ENCODE peak calls at places on chromosomes 6 and 20, in six cellular contexts. One of them, this sample, is unnamed.
A peak's percentile ranks its signal among the peaks of the same experiment; 100 is the strongest.

GRCh38 chr20:22575087-22575721 is 9.2 kb downstream of the FOXA2 start:
- DNase-seq in iPS-NIHi11: no peak
- DNase-seq in Caco-2: no peak
- DNase-seq in Right ventricle myocardium superior: no peak
- DNase-seq in CD8-positive, alpha-beta memory T cell: no peak
- DNase-seq in osteocyte: peak; percentile 57
- DNase-seq in this sample: no peak

GRCh38 chr6:14068133-14068532 is 49.4 kb upstream of the CD83 start:
- DNase-seq in iPS-NIHi11: no peak
- DNase-seq in Caco-2: no peak
- DNase-seq in Right ventricle myocardium superior: no peak
- DNase-seq in CD8-positive, alpha-beta memory T cell: no peak
- DNase-seq in osteocyte: no peak
- DNase-seq in this sample: no peak

GRCh38 chr6:80771941-80772340 is 665.5 kb downstream of the BCKDHB start:
- DNase-seq in iPS-NIHi11: peak; percentile 66
- DNase-seq in Caco-2: no peak
- DNase-seq in Right ventricle myocardium superior: no peak
- DNase-seq in CD8-positive, alpha-beta memory T cell: no peak
- DNase-seq in osteocyte: no peak
- DNase-seq in this sample: no peak

GRCh38 chr6:107310362-107310761 is 149.0 kb downstream of the PDSS2 start:
- DNase-seq in iPS-NIHi11: no peak
- DNase-seq in Caco-2: no peak
- DNase-seq in Right ventricle myocardium superior: no peak
- DNase-seq in CD8-positive, alpha-beta memory T cell: no peak
- DNase-seq in osteocyte: no peak
- DNase-seq in this sample: no peak

GRCh38 chr6:157036245-157036681 is 259.1 kb downstream of the ARID1B start:
- DNase-seq in iPS-NIHi11: peak; percentile 35
- DNase-seq in Caco-2: peak; percentile 55
- DNase-seq in Right ventricle myocardium superior: no peak
- DNase-seq in CD8-positive, alpha-beta memory T cell: no peak
- DNase-seq in osteocyte: no peak
- DNase-seq in this sample: no peak

GRCh38 chr20:6041808-6042265 is 12.0 kb downstream of the LRRN4 start:
- DNase-seq in iPS-NIHi11: no peak
- DNase-seq in Caco-2: no peak
- DNase-seq in Right ventricle myocardium superior: no peak
- DNase-seq in CD8-positive, alpha-beta memory T cell: no peak
- DNase-seq in osteocyte: no peak
- DNase-seq in this sample: no peak

GRCh38 chr6:25324076-25324762 is 45.0 kb downstream of the CARMIL1 start:
- DNase-seq in iPS-NIHi11: no peak
- DNase-seq in Caco-2: peak; percentile 39
- DNase-seq in Right ventricle myocardium superior: no peak
- DNase-seq in CD8-positive, alpha-beta memory T cell: no peak
- DNase-seq in osteocyte: no peak
- DNase-seq in this sample: no peak

GRCh38 chr6:149223120-149223775 is 94.3 kb upstream of the TAB2 start:
- DNase-seq in iPS-NIHi11: no peak
- DNase-seq in Caco-2: no peak
- DNase-seq in Right ventricle myocardium superior: no peak
- DNase-seq in CD8-positive, alpha-beta memory T cell: no peak
- DNase-seq in osteocyte: no peak
- DNase-seq in this sample: no peak

GRCh38 chr6:111843347-111844147 is 29.7 kb downstream of the FYN start:
- DNase-seq in iPS-NIHi11: no peak
- DNase-seq in Caco-2: no peak
- DNase-seq in Right ventricle myocardium superior: peak; percentile 50
- DNase-seq in CD8-positive, alpha-beta memory T cell: peak; percentile 77
- DNase-seq in osteocyte: no peak
- DNase-seq in this sample: no peak

This sample was measured in ovary.